ENCODE peak calls at places on chromosomes 7 and 10, in four cellular contexts. One of them, this sample, is unnamed.

GRCh38 chr7:43658718-43659548 is 70.4 kb downstream of the COA1 start:
- DNase-seq in cardiac muscle cell: no peak
- DNase-seq in CD8-positive, alpha-beta T cell: no peak
- DNase-seq in RWPE1: peak
- DNase-seq in this sample: no peak

GRCh38 chr7:142800699-142801260 is 30.0 kb downstream of the PRSS2 start:
- DNase-seq in cardiac muscle cell: no peak
- DNase-seq in CD8-positive, alpha-beta T cell: no peak
- DNase-seq in RWPE1: no peak
- DNase-seq in this sample: no peak

GRCh38 chr10:96512997-96513685 is 585 bp downstream of the TLL2 start:
- DNase-seq in cardiac muscle cell: peak
- DNase-seq in CD8-positive, alpha-beta T cell: peak
- DNase-seq in RWPE1: no peak
- DNase-seq in this sample: peak

GRCh38 chr7:131302876-131303707 is 24.6 kb upstream of the MKLN1 start:
- DNase-seq in cardiac muscle cell: no peak
- DNase-seq in CD8-positive, alpha-beta T cell: peak
- DNase-seq in RWPE1: peak
- DNase-seq in this sample: no peak

GRCh38 chr10:61110188-61110844 is 166.3 kb upstream of the RHOBTB1 start:
- DNase-seq in cardiac muscle cell: no peak
- DNase-seq in CD8-positive, alpha-beta T cell: no peak
- DNase-seq in RWPE1: no peak
- DNase-seq in this sample: no peak

GRCh38 chr10:21526184-21526951 is 886 bp upstream of the SKIDA1 start:
- DNase-seq in cardiac muscle cell: peak
- DNase-seq in CD8-positive, alpha-beta T cell: peak
- DNase-seq in RWPE1: peak
- DNase-seq in this sample: peak

GRCh38 chr7:133837248-133837647 is 289.9 kb upstream of the LRGUK start:
- DNase-seq in cardiac muscle cell: peak
- DNase-seq in CD8-positive, alpha-beta T cell: no peak
- DNase-seq in RWPE1: no peak
- DNase-seq in this sample: no peak

GRCh38 chr7:65976659-65977196 is 5.3 kb downstream of the GUSB start:
- DNase-seq in cardiac muscle cell: no peak
- DNase-seq in CD8-positive, alpha-beta T cell: no peak
- DNase-seq in RWPE1: no peak
- DNase-seq in this sample: no peak

GRCh38 chr7:92934096-92934495 is 97.7 kb upstream of the CDK6 start:
- DNase-seq in cardiac muscle cell: no peak
- DNase-seq in CD8-positive, alpha-beta T cell: no peak
- DNase-seq in RWPE1: peak
- DNase-seq in this sample: no peak

GRCh38 chr7:125316451-125316850 is 386.8 kb upstream of the POT1 start:
- DNase-seq in cardiac muscle cell: peak
- DNase-seq in CD8-positive, alpha-beta T cell: no peak
- DNase-seq in RWPE1: peak
- DNase-seq in this sample: no peak

GRCh38 chr7:111018960-111019835 is 71.7 kb upstream of the LRRN3 start:
- DNase-seq in cardiac muscle cell: peak
- DNase-seq in CD8-positive, alpha-beta T cell: peak
- DNase-seq in RWPE1: no peak
- DNase-seq in this sample: no peak

GRCh38 chr10:22712959-22713852 is 1.2 kb downstream of the PIP4K2A start:
- DNase-seq in cardiac muscle cell: peak
- DNase-seq in CD8-positive, alpha-beta T cell: peak
- DNase-seq in RWPE1: peak
- DNase-seq in this sample: peak

GRCh38 chr7:63899691-63900393 is 98.8 kb upstream of the ZNF722 start:
- DNase-seq in cardiac muscle cell: no peak
- DNase-seq in CD8-positive, alpha-beta T cell: peak
- DNase-seq in RWPE1: peak
- DNase-seq in this sample: peak

GRCh38 chr7:34057956-34058355 is 152.6 kb downstream of the BMPER start:
- DNase-seq in cardiac muscle cell: no peak
- DNase-seq in CD8-positive, alpha-beta T cell: no peak
- DNase-seq in RWPE1: no peak
- DNase-seq in this sample: no peak

GRCh38 chr7:1298051-1298937 is 65.6 kb downstream of the UNCX start:
- DNase-seq in cardiac muscle cell: no peak
- DNase-seq in CD8-positive, alpha-beta T cell: no peak
- DNase-seq in RWPE1: no peak
- DNase-seq in this sample: peak

GRCh38 chr10:125479059-125479458 is 203.9 kb downstream of the TEX36 start:
- DNase-seq in cardiac muscle cell: no peak
- DNase-seq in CD8-positive, alpha-beta T cell: no peak
- DNase-seq in RWPE1: peak
- DNase-seq in this sample: no peak

GRCh38 chr7:133698127-133698526 is 429.0 kb upstream of the LRGUK start:
- DNase-seq in cardiac muscle cell: no peak
- DNase-seq in CD8-positive, alpha-beta T cell: no peak
- DNase-seq in RWPE1: no peak
- DNase-seq in this sample: no peak

GRCh38 chr10:17001961-17002749 is 127.5 kb downstream of the CUBN start:
- DNase-seq in cardiac muscle cell: no peak
- DNase-seq in CD8-positive, alpha-beta T cell: peak
- DNase-seq in RWPE1: no peak
- DNase-seq in this sample: peak

GRCh38 chr10:1670541-1671365 is 66.6 kb downstream of the ADARB2 start:
- DNase-seq in cardiac muscle cell: no peak
- DNase-seq in CD8-positive, alpha-beta T cell: no peak
- DNase-seq in RWPE1: peak
- DNase-seq in this sample: no peak

GRCh38 chr10:120614685-120615084 is 157.7 kb downstream of the PLPP4 start:
- DNase-seq in cardiac muscle cell: no peak
- DNase-seq in CD8-positive, alpha-beta T cell: no peak
- DNase-seq in RWPE1: no peak
- DNase-seq in this sample: no peak

GRCh38 chr7:30466266-30466665 is 12.3 kb downstream of the NOD1 start:
- DNase-seq in cardiac muscle cell: no peak
- DNase-seq in CD8-positive, alpha-beta T cell: no peak
- DNase-seq in RWPE1: no peak
- DNase-seq in this sample: no peak

GRCh38 chr10:51961401-51961800 is 262.0 kb upstream of the CSTF2T start:
- DNase-seq in cardiac muscle cell: no peak
- DNase-seq in CD8-positive, alpha-beta T cell: no peak
- DNase-seq in RWPE1: no peak
- DNase-seq in this sample: no peak

GRCh38 chr10:4107328-4107851 is 322.4 kb upstream of the KLF6 start:
- DNase-seq in cardiac muscle cell: no peak
- DNase-seq in CD8-positive, alpha-beta T cell: no peak
- DNase-seq in RWPE1: no peak
- DNase-seq in this sample: no peak

GRCh38 chr7:79774150-79774549 is 320.7 kb upstream of the MAGI2 start:
- DNase-seq in cardiac muscle cell: no peak
- DNase-seq in CD8-positive, alpha-beta T cell: no peak
- DNase-seq in RWPE1: peak
- DNase-seq in this sample: no peak

GRCh38 chr10:60818134-60818770 is 40.0 kb downstream of the CDK1 start:
- DNase-seq in cardiac muscle cell: no peak
- DNase-seq in CD8-positive, alpha-beta T cell: no peak
- DNase-seq in RWPE1: no peak
- DNase-seq in this sample: no peak

GRCh38 chr7:82805527-82805960 is 357.1 kb downstream of the PCLO start:
- DNase-seq in cardiac muscle cell: no peak
- DNase-seq in CD8-positive, alpha-beta T cell: no peak
- DNase-seq in RWPE1: peak
- DNase-seq in this sample: no peak

GRCh38 chr7:80357530-80357929 is 154.3 kb downstream of the GNAT3 start:
- DNase-seq in cardiac muscle cell: no peak
- DNase-seq in CD8-positive, alpha-beta T cell: no peak
- DNase-seq in RWPE1: no peak
- DNase-seq in this sample: no peak

GRCh38 chr10:78511324-78512204 is 477.9 kb downstream of the RPS24 start:
- DNase-seq in cardiac muscle cell: no peak
- DNase-seq in CD8-positive, alpha-beta T cell: no peak
- DNase-seq in RWPE1: no peak
- DNase-seq in this sample: no peak

GRCh38 chr7:92039900-92040299 is 94.4 kb downstream of the CYP51A1 start:
- DNase-seq in cardiac muscle cell: no peak
- DNase-seq in CD8-positive, alpha-beta T cell: no peak
- DNase-seq in RWPE1: no peak
- DNase-seq in this sample: no peak

GRCh38 chr7:112201421-112201820 is 4.8 kb downstream of the DOCK4 start:
- DNase-seq in cardiac muscle cell: no peak
- DNase-seq in CD8-positive, alpha-beta T cell: no peak
- DNase-seq in RWPE1: peak
- DNase-seq in this sample: no peak

GRCh38 chr7:333399-333776 is 43.4 kb downstream of the FOXL3 start:
- DNase-seq in cardiac muscle cell: no peak
- DNase-seq in CD8-positive, alpha-beta T cell: no peak
- DNase-seq in RWPE1: peak
- DNase-seq in this sample: no peak

GRCh38 chr7:74573499-74573898 is 84.0 kb upstream of the GTF2I start:
- DNase-seq in cardiac muscle cell: no peak
- DNase-seq in CD8-positive, alpha-beta T cell: no peak
- DNase-seq in RWPE1: no peak
- DNase-seq in this sample: no peak

GRCh38 chr10:120336910-120337540 is 120.0 kb upstream of the PLPP4 start:
- DNase-seq in cardiac muscle cell: peak
- DNase-seq in CD8-positive, alpha-beta T cell: peak
- DNase-seq in RWPE1: peak
- DNase-seq in this sample: no peak

GRCh38 chr10:112875474-112876267 is 74.4 kb upstream of the TCF7L2 start:
- DNase-seq in cardiac muscle cell: no peak
- DNase-seq in CD8-positive, alpha-beta T cell: no peak
- DNase-seq in RWPE1: peak
- DNase-seq in this sample: no peak

GRCh38 chr10:69769395-69769989 is 32.2 kb upstream of the COL13A1 start:
- DNase-seq in cardiac muscle cell: no peak
- DNase-seq in CD8-positive, alpha-beta T cell: no peak
- DNase-seq in RWPE1: peak
- DNase-seq in this sample: no peak

GRCh38 chr10:85333594-85333993 is 1005.2 kb downstream of the CCSER2 start:
- DNase-seq in cardiac muscle cell: no peak
- DNase-seq in CD8-positive, alpha-beta T cell: no peak
- DNase-seq in RWPE1: no peak
- DNase-seq in this sample: no peak

GRCh38 chr10:94216201-94216600 is 146.5 kb downstream of the NOC3L start:
- DNase-seq in cardiac muscle cell: no peak
- DNase-seq in CD8-positive, alpha-beta T cell: no peak
- DNase-seq in RWPE1: no peak
- DNase-seq in this sample: no peak

GRCh38 chr10:126580873-126581647 is 89.4 kb downstream of the C10orf90 start:
- DNase-seq in cardiac muscle cell: no peak
- DNase-seq in CD8-positive, alpha-beta T cell: no peak
- DNase-seq in RWPE1: no peak
- DNase-seq in this sample: no peak
- H3K27ac ChIP-seq in cardiac muscle cell: no peak
- H3K27ac ChIP-seq in CD8-positive, alpha-beta T cell: no peak
- H3K27ac ChIP-seq in RWPE1: no peak
- H3K27ac ChIP-seq in this sample: no peak

DNA sequence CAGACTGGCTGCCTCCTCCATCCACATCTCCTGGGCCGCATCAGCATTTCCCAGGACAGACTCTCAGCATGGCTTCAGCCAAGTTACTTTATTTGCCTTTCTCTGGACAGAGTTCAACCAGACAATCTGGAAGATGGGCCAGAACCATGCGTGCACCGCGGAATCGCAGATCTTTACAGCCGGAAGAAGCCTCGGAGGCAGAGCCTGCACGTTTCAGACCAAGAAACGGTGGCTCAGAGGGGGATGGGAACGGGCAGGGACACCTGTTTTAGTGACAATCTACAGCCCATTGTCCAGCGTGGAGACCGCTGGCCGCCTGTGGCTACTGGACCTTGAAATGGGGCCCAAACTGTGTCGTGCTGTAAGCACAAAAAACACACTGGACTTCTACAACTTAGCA is 3.5 kb downstream of the VIPR2 start:
- DNase-seq in cardiac muscle cell: no peak
- DNase-seq in CD8-positive, alpha-beta T cell: no peak
- DNase-seq in RWPE1: no peak
- DNase-seq in this sample: no peak
- H3K27ac ChIP-seq in cardiac muscle cell: peak
- H3K27ac ChIP-seq in CD8-positive, alpha-beta T cell: no peak
- H3K27ac ChIP-seq in RWPE1: no peak
- H3K27ac ChIP-seq in this sample: no peak

GRCh38 chr7:84800846-84801245 is 386.0 kb downstream of the SEMA3D start:
- DNase-seq in cardiac muscle cell: no peak
- DNase-seq in CD8-positive, alpha-beta T cell: no peak
- DNase-seq in RWPE1: no peak
- DNase-seq in this sample: no peak
- H3K27ac ChIP-seq in cardiac muscle cell: no peak
- H3K27ac ChIP-seq in CD8-positive, alpha-beta T cell: no peak
- H3K27ac ChIP-seq in RWPE1: no peak
- H3K27ac ChIP-seq in this sample: no peak

GRCh38 chr10:72779874-72780273 is 87.9 kb downstream of the MCU start:
- DNase-seq in cardiac muscle cell: no peak
- DNase-seq in CD8-positive, alpha-beta T cell: no peak
- DNase-seq in RWPE1: no peak
- DNase-seq in this sample: no peak

GRCh38 chr10:72783290-72783689 is 91.3 kb downstream of the MCU start:
- DNase-seq in cardiac muscle cell: no peak
- DNase-seq in CD8-positive, alpha-beta T cell: no peak
- DNase-seq in RWPE1: no peak
- DNase-seq in this sample: no peak

GRCh38 chr10:72785422-72785818 is 93.5 kb downstream of the MCU start:
- DNase-seq in cardiac muscle cell: no peak
- DNase-seq in CD8-positive, alpha-beta T cell: no peak
- DNase-seq in RWPE1: no peak
- DNase-seq in this sample: no peak

GRCh38 chr10:72790216-72790990 is 98.5 kb downstream of the MCU start:
- DNase-seq in cardiac muscle cell: no peak
- DNase-seq in CD8-positive, alpha-beta T cell: no peak
- DNase-seq in RWPE1: no peak
- DNase-seq in this sample: no peak

DNA sequence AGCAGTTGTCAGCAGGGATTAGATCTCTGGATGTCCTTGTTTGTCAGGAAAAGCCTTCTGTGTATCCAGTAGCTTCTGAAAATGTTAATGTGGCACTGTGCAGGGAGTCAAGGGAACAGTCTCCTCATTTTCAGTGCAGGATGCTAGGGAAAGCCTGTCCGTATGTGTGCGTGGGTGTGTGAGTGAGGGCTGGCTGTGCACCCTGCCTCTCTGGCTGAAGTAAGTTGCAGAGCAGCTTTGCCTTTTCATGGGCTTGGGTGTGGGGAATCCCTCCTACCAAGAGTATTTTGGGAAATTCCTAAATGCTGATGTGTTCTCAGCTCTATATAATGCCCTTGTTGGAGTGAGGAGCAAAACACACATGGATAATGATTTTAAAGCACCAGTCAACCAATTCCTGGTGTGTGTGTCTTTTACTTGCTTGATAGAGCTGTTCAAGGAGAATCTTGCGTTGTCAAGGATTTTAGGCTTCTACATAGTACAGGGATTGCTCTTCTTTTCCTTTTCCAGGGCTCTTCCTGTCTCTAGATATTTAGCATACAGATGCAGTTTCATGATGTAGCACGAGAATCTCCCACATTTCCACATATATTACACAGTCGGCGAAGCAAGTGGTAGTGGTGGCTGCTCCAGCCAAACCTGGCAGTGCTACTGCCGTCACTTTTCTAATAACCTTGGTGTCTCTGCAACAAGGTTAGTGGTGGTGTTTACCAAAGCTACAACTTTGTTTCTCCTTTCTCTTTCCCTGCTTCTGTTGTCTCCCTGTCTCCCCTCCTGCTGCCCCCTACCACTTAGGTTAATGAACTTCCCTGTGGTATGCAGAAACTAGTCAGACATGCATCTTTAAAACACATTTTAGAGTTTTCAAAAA is 92.8 kb downstream of the MCU start:
- DNase-seq in cardiac muscle cell: peak
- DNase-seq in CD8-positive, alpha-beta T cell: no peak
- DNase-seq in RWPE1: peak
- DNase-seq in this sample: no peak
- H3K27ac ChIP-seq in cardiac muscle cell: no peak
- H3K27ac ChIP-seq in CD8-positive, alpha-beta T cell: no peak
- H3K27ac ChIP-seq in RWPE1: no peak
- H3K27ac ChIP-seq in this sample: no peak

This sample was measured in CD8-positive, alpha-beta memory T cell.